ENCODE peak calls at places on chromosome 21, in ten cellular contexts. C is GM12891, G is transverse colon, R is suprapubic skin, E is breast epithelium, O is GM12892, X is H1, P is HCT116, T is esophagus muscularis mucosa, F is endothelial cell of umbilical vein. V is an unnamed sample.

GRCh38 chr21:45074048-45074817 is at the start of gene ADARB1:
- DNase-seq in T (no peak), O (peak; percentile 90), X (peak; percentile 85), G (peak; percentile 57), P (no peak), C (peak; percentile 90), F (peak; percentile 29), R (no peak), E (peak; percentile 52), V (peak; percentile 59)

GRCh38 chr21:35309316-35309715 is 260.2 kb upstream of the RUNX1 start:
- DNase-seq in O (no peak), G (no peak), T (peak; percentile 75), R (no peak), E (no peak), F (no peak), C (no peak), X (no peak), P (no peak), V (no peak)

GRCh38 chr21:16590658-16591057 is 860.9 kb downstream of the USP25 start:
- DNase-seq in T (no peak), C (no peak), X (no peak), O (no peak), E (no peak), P (no peak), G (no peak), R (no peak), F (no peak), V (no peak)

GRCh38 chr21:45241357-45241756 is 46.3 kb downstream of the POFUT2 start:
- DNase-seq in P (no peak), F (no peak), T (peak; percentile 21), G (no peak), E (no peak), R (no peak), O (no peak), X (peak; percentile 26), C (no peak), V (no peak)

GRCh38 chr21:15164678-15165303 is 100.0 kb upstream of the NRIP1 start:
- DNase-seq in G (peak; percentile 18), C (no peak), R (no peak), F (no peak), P (no peak), X (no peak), T (no peak), O (no peak), E (no peak), V (no peak)

GRCh38 chr21:14763695-14764064 is 217.6 kb upstream of the SAMSN1 start:
- DNase-seq in O (no peak), F (no peak), G (no peak), C (no peak), R (no peak), T (no peak), E (no peak), X (no peak), P (no peak), V (no peak)

GRCh38 chr21:22083899-22084298 is 1085.7 kb downstream of the NCAM2 start:
- DNase-seq in F (no peak), G (no peak), X (no peak), P (no peak), O (no peak), C (no peak), E (no peak), R (no peak), T (no peak), V (no peak)

GRCh38 chr21:42003051-42003461 is 7.1 kb downstream of the ZBTB21 start:
- DNase-seq in E (no peak), C (no peak), T (peak; percentile 26), P (no peak), F (no peak), R (no peak), O (no peak), G (no peak), X (no peak), V (no peak)

GRCh38 chr21:34553199-34553952 is 41.4 kb upstream of the KCNE1 start:
- DNase-seq in F (peak; percentile 96), T (no peak), X (no peak), G (no peak), E (no peak), C (no peak), R (no peak), P (peak; percentile 10), O (no peak), V (no peak)

GRCh38 chr21:35925497-35925896 is 134.8 kb downstream of the SETD4 start:
- DNase-seq in X (no peak), C (no peak), R (no peak), G (no peak), P (no peak), T (peak; percentile 90), E (no peak), F (peak; percentile 96), O (no peak), V (peak; percentile 39)

GRCh38 chr21:38621132-38621531 is 122.9 kb upstream of the ERG start:
- DNase-seq in O (no peak), F (no peak), T (peak; percentile 72), E (no peak), X (no peak), P (no peak), C (no peak), R (no peak), G (no peak), V (no peak)

GRCh38 chr21:14487490-14488432 is 58.4 kb downstream of the SAMSN1 start:
- DNase-seq in X (no peak), E (no peak), G (no peak), P (no peak), O (no peak), C (no peak), F (no peak), T (no peak), R (no peak), V (no peak)

GRCh38 chr21:39647476-39647875 is 34.7 kb downstream of the B3GALT5 start:
- DNase-seq in C (no peak), F (peak; percentile 39), O (no peak), X (no peak), P (no peak), E (no peak), T (no peak), G (no peak), R (no peak), V (no peak)

GRCh38 chr21:41671859-41672542 is 94.9 kb downstream of the RIPK4 start:
- DNase-seq in O (no peak), G (no peak), E (no peak), F (no peak), T (no peak), X (no peak), R (no peak), C (no peak), P (no peak), V (no peak)

GRCh38 chr21:23026878-23027277 is 2028.7 kb downstream of the NCAM2 start:
- DNase-seq in O (no peak), F (no peak), P (no peak), G (no peak), X (no peak), R (no peak), T (no peak), E (no peak), C (no peak), V (no peak)

DNA sequence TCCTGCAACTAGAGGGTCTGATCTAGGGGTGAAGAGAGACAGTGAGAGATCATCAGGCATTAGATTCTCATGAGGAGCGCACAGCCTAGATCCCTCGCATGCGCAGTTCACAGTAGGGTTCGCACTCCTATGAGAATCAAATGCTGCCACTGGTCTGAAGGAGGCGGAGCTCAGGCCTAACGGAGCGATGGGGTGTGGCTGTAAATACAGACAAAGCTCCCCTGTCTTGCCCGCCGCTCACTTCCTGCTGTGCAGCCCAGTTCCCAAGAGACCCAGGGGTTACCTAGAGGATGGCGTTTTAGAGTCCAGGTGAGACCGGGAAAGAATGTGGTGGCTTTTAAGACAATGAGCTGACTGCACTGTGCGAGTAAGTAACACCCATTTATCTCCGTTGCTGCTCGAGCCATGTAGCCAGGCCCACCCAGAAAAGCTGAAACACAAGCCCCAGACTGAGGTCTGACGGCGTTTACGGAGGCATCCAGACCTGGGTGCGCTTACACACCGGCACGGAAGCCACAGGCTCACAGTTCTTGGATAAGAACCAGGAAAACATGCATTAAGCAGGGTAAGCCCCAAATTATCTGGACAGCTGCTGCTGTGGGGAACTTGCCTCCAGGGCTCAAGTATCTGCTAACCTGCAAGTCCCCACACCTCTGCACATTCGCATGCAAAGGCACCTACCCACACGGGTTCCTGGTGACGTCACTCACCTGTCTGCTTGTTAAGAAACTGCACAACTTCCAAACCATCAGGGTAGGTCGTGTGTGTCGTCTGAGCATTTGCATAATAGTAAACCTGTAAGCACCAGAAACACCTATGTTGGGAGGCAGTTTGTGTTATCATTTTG is 12.5 kb downstream of the TCP10L start:
- DNase-seq in T (no peak), F (no peak), C (no peak), R (peak; percentile 77), E (peak; percentile 62), P (no peak), X (no peak), O (no peak), G (peak; percentile 66), V (peak; percentile 66)
- TF ChIP-seq POLR2AphosphoS5 in T (no peak), F (no peak), C (no peak), R (no peak), E (no peak), P (no peak), X (no peak), O (no peak), G (no peak), V (no peak)

DNA sequence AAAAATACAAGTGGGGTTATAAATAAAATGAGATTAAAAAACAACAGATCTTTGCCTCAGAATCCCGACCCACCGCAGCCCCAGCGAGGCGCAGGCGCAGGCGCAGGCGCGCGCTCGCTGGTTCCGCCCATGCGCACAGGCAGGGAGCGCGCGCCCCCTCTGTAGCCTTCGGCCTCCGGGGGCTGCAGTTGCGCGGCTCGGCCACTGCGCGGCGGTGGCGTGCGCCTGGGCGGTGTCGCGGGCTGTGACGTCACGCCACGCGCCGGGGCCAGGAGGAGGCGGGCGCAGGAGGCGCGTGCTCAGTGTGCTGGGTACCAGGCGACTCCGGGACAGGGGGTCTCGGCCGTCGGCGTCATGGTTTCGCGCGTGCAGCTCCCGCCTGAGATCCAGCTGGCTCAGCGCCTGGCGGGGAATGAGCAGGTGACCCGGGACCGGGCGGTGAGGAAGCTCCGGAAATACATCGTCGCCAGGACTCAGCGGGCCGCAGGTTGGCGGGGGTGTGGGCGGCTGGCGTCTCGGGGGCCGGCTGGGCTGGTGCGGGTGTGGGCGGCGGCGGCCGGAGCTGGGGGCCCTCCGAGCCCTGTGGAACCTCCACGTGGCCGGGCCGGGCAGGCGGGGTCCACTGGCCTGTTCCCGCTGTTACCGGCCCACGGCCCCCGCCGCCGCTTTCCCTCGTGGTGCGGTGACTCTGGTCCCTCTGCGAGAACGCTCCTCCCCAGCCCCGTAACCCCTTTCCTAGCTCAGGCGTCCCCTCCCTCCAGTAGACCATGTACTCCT is at the start of gene RRP1:
- DNase-seq in P (peak; percentile 59), F (peak; percentile 91), G (peak; percentile 93), X (peak; percentile 99), C (peak; percentile 99), O (peak; percentile 96), R (peak; percentile 91), T (peak; percentile 96), E (peak; percentile 87), V (peak; percentile 95)
- TF ChIP-seq POLR2A in P (peak; percentile 94), F (peak; percentile 96), G (peak; percentile 78), X (peak; percentile 90), C (peak; percentile 83), O (peak; percentile 87), R (no peak), T (no peak), E (peak; percentile 12), V (no peak)

GRCh38 chr21:37412603-37413360 is 46.2 kb downstream of the DYRK1A start:
- DNase-seq in E (no peak), T (no peak), C (no peak), F (no peak), O (no peak), P (no peak), X (no peak), R (no peak), G (no peak), V (no peak)
- TF ChIP-seq POLR2AphosphoS5 in E (no peak), T (no peak), C (no peak), F (no peak), O (no peak), P (no peak), X (no peak), R (no peak), G (no peak), V (no peak)

GRCh38 chr21:24941316-24942185 is 665.7 kb downstream of the MRPL39 start:
- DNase-seq in P (no peak), C (no peak), F (no peak), T (no peak), R (no peak), O (no peak), G (no peak), E (no peak), X (no peak), V (peak; percentile 55)
- TF ChIP-seq POLR2A in P (no peak), C (no peak), F (no peak), T (no peak), R (no peak), O (no peak), G (no peak), E (no peak), X (no peak), V (no peak)

V was measured in stomach.